ENCODE peak calls at places on chromosome 21, in seven cellular contexts. V, T, Q, B, L, S and G are unnamed samples.

GRCh38 chr21:15894596-15894995 is 164.8 kb downstream of the USP25 start:
- DNase-seq in L (no peak), Q (no peak), V (peak), S (no peak), T (no peak), B (no peak), G (peak)

GRCh38 chr21:20551939-20552338 is 446.3 kb upstream of the NCAM2 start:
- DNase-seq in T (no peak), Q (no peak), S (no peak), L (no peak), B (no peak), V (no peak), G (no peak)

GRCh38 chr21:16587671-16588379 is 858.0 kb downstream of the USP25 start:
- DNase-seq in B (no peak), L (no peak), T (no peak), Q (no peak), V (peak), S (no peak), G (no peak)

GRCh38 chr21:39694750-39695149 is 50.2 kb upstream of the IGSF5 start:
- DNase-seq in Q (no peak), S (no peak), T (no peak), L (no peak), B (no peak), V (no peak), G (no peak)

GRCh38 chr21:17539743-17540341 is 27.0 kb downstream of the CXADR start:
- DNase-seq in T (no peak), S (no peak), B (no peak), L (no peak), Q (no peak), V (no peak), G (no peak)

GRCh38 chr21:17848228-17848627 is 29.1 kb upstream of the C21orf91 start:
- DNase-seq in B (no peak), L (peak), T (no peak), V (no peak), S (no peak), Q (no peak), G (no peak)

GRCh38 chr21:31721381-31721780 is 10.5 kb downstream of the SCAF4 start:
- DNase-seq in L (no peak), V (no peak), Q (no peak), S (no peak), T (no peak), B (no peak), G (no peak)

GRCh38 chr21:36254106-36254941 is 65.7 kb upstream of the MORC3 start:
- DNase-seq in T (no peak), Q (no peak), V (no peak), B (no peak), L (no peak), S (peak), G (peak)

GRCh38 chr21:27346041-27346448 is 379.2 kb upstream of the ADAMTS5 start:
- DNase-seq in Q (no peak), L (no peak), V (no peak), T (no peak), B (no peak), S (no peak), G (no peak)

GRCh38 chr21:16320110-16320509 is 590.3 kb downstream of the USP25 start:
- DNase-seq in S (no peak), B (no peak), Q (no peak), T (no peak), V (no peak), L (no peak), G (no peak)

GRCh38 chr21:37389456-37389855 is 22.9 kb downstream of the DYRK1A start:
- DNase-seq in S (no peak), Q (no peak), L (no peak), T (no peak), B (no peak), V (no peak), G (no peak)

GRCh38 chr21:40335689-40336088 is 468.5 kb downstream of the PCP4 start:
- DNase-seq in T (no peak), L (no peak), S (no peak), B (no peak), V (no peak), Q (no peak), G (peak)

GRCh38 chr21:35154788-35155187 is 105.7 kb upstream of the RUNX1 start:
- DNase-seq in L (no peak), S (no peak), B (no peak), Q (peak), T (no peak), V (no peak), G (no peak)

GRCh38 chr21:17752171-17752570 is 67.0 kb downstream of the C21orf91 start:
- DNase-seq in Q (no peak), V (no peak), L (no peak), B (no peak), S (no peak), T (no peak), G (no peak)

GRCh38 chr21:34667761-34668160 is 1.0 kb upstream of the CLIC6 start:
- DNase-seq in V (no peak), B (no peak), T (no peak), Q (no peak), L (no peak), S (no peak), G (no peak)

GRCh38 chr21:27320868-27321267 is 354.0 kb upstream of the ADAMTS5 start:
- DNase-seq in Q (no peak), B (no peak), S (no peak), T (no peak), V (no peak), L (no peak), G (no peak)

GRCh38 chr21:38766987-38767722 is 38.6 kb upstream of the ETS2 start:
- DNase-seq in V (no peak), S (peak), T (no peak), Q (no peak), L (peak), B (no peak), G (no peak)

GRCh38 chr21:38944903-38945302 is 139.2 kb downstream of the ETS2 start:
- DNase-seq in V (no peak), S (no peak), Q (no peak), L (no peak), T (no peak), B (no peak), G (no peak)

GRCh38 chr21:23578027-23578426 is 2029.3 kb downstream of the MRPL39 start:
- DNase-seq in T (no peak), B (no peak), S (no peak), Q (no peak), V (no peak), L (no peak), G (no peak)

GRCh38 chr21:31203371-31204054 is 140.5 kb downstream of the TIAM1 start:
- DNase-seq in S (no peak), T (peak), L (no peak), B (no peak), Q (no peak), V (no peak), G (no peak)

GRCh38 chr21:26852422-26852821 is 7.2 kb upstream of the ADAMTS1 start:
- DNase-seq in Q (no peak), L (no peak), V (no peak), B (no peak), S (no peak), T (no peak), G (no peak)

GRCh38 chr21:26171310-26172100 is 935 bp upstream of the APP start:
- DNase-seq in B (no peak), L (no peak), T (no peak), Q (no peak), V (peak), S (no peak), G (no peak)

DNA sequence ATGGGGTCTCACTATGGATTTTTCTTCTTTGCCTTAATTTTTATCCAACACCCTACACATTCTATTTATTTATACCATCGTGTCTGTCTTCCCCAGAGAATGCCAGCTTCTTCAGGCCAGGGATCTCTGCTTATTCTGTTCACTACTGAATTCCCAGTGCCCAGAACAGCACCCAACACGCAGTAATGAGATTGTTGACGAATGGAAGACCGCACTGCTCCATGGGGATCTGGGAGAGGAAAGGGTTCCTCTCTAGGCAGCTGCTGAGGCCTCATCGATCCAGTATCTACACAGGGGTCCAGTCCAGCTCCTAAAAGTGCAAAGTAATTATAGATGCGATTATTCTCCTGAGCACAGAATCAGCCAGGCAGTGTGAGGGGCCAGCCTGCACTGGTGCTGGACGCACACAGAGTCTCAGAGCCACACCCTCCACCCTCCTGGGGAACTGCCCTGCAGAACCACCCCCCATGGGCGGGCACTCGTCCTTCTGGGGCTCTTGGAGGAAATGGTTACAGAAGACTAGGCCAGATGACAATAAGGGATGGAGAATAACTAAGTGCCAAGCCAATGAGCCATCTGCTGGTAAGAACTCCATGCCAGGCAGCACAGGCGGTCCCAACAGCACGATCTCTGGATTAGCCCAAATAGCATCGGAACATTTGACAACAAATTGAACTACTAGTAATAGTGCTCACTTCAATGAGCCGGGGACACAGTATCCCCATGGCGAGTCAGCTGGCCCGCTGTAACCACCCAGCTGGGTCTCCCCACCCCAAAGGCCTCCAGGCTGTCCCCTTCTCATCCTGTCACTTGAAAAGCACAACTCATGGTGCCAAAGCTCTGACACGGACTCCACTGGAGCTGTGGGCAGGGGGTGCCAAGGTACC is 1.7 kb upstream of the PDE9A start:
- DNase-seq in L (no peak), S (no peak), Q (no peak), T (no peak), B (no peak), V (no peak), G (no peak)
- TF ChIP-seq JUND in L (no peak), S (no peak), Q (no peak), T (no peak), B (no peak), V (no peak), G (no peak)

GRCh38 chr21:28640326-28640725 is 352.4 kb downstream of the LTN1 start:
- DNase-seq in S (no peak), Q (no peak), V (no peak), B (no peak), T (no peak), L (no peak), G (no peak)

GRCh38 chr21:28633803-28634572 is 358.7 kb downstream of the LTN1 start:
- DNase-seq in B (no peak), S (no peak), T (no peak), L (no peak), V (no peak), Q (no peak), G (peak)

GRCh38 chr21:28639742-28640141 is 352.9 kb downstream of the LTN1 start:
- DNase-seq in L (no peak), S (no peak), T (no peak), Q (no peak), B (no peak), V (no peak), G (no peak)

GRCh38 chr21:28635541-28635940 is 357.1 kb downstream of the LTN1 start:
- DNase-seq in Q (no peak), S (no peak), V (no peak), L (no peak), B (no peak), T (no peak), G (no peak)

DNA sequence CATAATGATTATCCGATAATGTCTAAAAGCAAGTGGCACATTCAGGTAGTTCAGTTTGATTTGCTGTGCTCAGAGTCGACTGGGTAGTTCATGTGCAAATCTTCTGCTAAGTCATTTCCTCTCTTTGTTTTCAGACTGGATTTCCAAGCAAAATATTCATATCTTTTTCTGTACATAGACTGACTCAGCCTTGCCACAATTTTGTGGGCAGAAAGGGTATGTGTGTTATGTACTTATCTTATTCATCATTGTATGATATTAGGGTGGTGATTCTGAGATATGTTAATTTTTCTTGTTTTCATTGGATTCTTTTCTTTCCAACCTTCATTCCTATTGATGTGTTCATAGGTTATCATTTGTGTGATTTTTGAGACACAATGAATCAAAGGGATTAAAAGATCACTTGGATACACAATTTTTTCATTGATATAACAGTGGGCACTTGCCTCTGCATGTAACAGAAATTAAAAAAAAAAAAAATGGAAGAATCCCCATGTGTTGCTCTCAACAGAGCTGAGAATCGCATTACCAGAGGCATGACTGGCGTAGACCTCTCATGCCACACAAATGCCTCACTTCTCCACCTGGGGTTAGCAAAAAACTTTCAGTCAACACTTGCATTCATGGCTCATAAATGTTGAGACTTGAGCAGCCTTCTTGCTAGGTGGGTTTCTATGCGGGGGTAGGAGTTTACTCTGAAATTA is 355.5 kb downstream of the LTN1 start:
- DNase-seq in V (no peak), Q (no peak), B (no peak), L (no peak), T (no peak), S (no peak), G (no peak)
- TF ChIP-seq JUND in V (peak), Q (no peak), B (no peak), L (no peak), T (no peak), S (no peak), G (no peak)

GRCh38 chr21:43588957-43589356 is 70.3 kb downstream of the HSF2BP start:
- DNase-seq in V (no peak), S (peak), B (no peak), T (no peak), L (no peak), Q (no peak), G (no peak)

GRCh38 chr21:43597052-43597451 is 62.2 kb downstream of the HSF2BP start:
- DNase-seq in L (no peak), B (no peak), T (no peak), Q (no peak), V (no peak), S (peak), G (no peak)

GRCh38 chr21:43590220-43590619 is 69.1 kb downstream of the HSF2BP start:
- DNase-seq in V (no peak), Q (no peak), B (no peak), S (peak), T (no peak), L (no peak), G (peak)

GRCh38 chr21:43596616-43597015 is 62.7 kb downstream of the HSF2BP start:
- DNase-seq in S (no peak), Q (no peak), T (no peak), B (no peak), V (no peak), L (no peak), G (no peak)

GRCh38 chr21:43591468-43592050 is 67.7 kb downstream of the HSF2BP start:
- DNase-seq in Q (no peak), T (no peak), S (peak), L (no peak), V (no peak), B (no peak), G (no peak)
- TF ChIP-seq JUND in Q (no peak), T (no peak), S (peak), L (no peak), V (peak), B (no peak), G (no peak)

GRCh38 chr21:33377221-33377620 is 26.0 kb upstream of the IFNGR2 start:
- DNase-seq in L (no peak), V (no peak), T (no peak), S (no peak), B (no peak), Q (no peak), G (no peak)

GRCh38 chr21:33383056-33383888 is 19.9 kb upstream of the IFNGR2 start:
- DNase-seq in V (no peak), L (peak), Q (peak), T (peak), B (no peak), S (peak), G (no peak)

GRCh38 chr21:33378081-33378480 is 25.1 kb upstream of the IFNGR2 start:
- DNase-seq in B (no peak), L (no peak), V (no peak), T (no peak), S (no peak), Q (no peak), G (no peak)

GRCh38 chr21:33384851-33385331 is 18.3 kb upstream of the IFNGR2 start:
- DNase-seq in T (no peak), Q (no peak), L (no peak), S (no peak), B (no peak), V (no peak), G (no peak)

GRCh38 chr21:33380483-33380998 is 22.7 kb upstream of the IFNGR2 start:
- DNase-seq in Q (peak), B (peak), L (peak), S (peak), T (peak), V (no peak), G (peak)
- TF ChIP-seq JUND in Q (peak), B (no peak), L (no peak), S (no peak), T (no peak), V (peak), G (no peak)

GRCh38 chr21:14850394-14850793 is 214.4 kb downstream of the NRIP1 start:
- DNase-seq in Q (no peak), B (no peak), S (no peak), T (no peak), V (no peak), L (no peak), G (no peak)
- TF ChIP-seq JUND in Q (no peak), B (no peak), S (no peak), T (no peak), V (no peak), L (no peak), G (no peak)

DNA sequence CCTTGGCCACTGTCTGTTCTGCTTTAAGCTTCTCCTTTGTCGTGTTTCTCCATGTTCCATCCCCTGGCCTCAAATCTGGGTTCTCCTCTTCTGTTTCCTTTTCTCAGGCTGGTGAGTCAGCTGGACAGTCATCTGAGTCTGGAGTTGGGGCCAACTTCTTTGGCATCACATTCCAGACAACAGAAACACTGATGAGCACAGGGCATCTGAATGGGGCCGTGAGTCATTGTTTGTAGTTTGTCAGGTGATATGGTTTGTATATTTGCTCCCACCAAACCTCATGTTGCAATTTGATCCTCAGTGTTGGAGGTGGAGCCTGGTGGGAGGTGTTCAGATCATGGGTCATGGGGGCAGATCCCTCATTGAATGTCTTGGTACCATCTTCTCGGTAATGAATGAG is 14.3 kb upstream of the OLIG2 start:
- DNase-seq in S (peak), B (no peak), L (no peak), T (peak), Q (no peak), V (no peak), G (no peak)
- TF ChIP-seq JUND in S (no peak), B (no peak), L (no peak), T (peak), Q (no peak), V (peak), G (no peak)

GRCh38 chr21:45364464-45365185 is 40.3 kb upstream of the COL18A1 start:
- DNase-seq in L (no peak), T (no peak), B (no peak), V (no peak), S (no peak), Q (no peak), G (no peak)

GRCh38 chr21:45365186-45365607 is 39.8 kb upstream of the COL18A1 start:
- DNase-seq in V (no peak), S (no peak), B (no peak), Q (no peak), T (no peak), L (no peak), G (no peak)

GRCh38 chr21:45366931-45367401 is 38.0 kb upstream of the COL18A1 start:
- DNase-seq in V (peak), B (no peak), L (no peak), Q (peak), S (peak), T (no peak), G (no peak)

GRCh38 chr21:45366476-45366875 is 38.5 kb upstream of the COL18A1 start:
- DNase-seq in Q (no peak), T (no peak), V (no peak), L (no peak), B (no peak), S (no peak), G (no peak)

DNA sequence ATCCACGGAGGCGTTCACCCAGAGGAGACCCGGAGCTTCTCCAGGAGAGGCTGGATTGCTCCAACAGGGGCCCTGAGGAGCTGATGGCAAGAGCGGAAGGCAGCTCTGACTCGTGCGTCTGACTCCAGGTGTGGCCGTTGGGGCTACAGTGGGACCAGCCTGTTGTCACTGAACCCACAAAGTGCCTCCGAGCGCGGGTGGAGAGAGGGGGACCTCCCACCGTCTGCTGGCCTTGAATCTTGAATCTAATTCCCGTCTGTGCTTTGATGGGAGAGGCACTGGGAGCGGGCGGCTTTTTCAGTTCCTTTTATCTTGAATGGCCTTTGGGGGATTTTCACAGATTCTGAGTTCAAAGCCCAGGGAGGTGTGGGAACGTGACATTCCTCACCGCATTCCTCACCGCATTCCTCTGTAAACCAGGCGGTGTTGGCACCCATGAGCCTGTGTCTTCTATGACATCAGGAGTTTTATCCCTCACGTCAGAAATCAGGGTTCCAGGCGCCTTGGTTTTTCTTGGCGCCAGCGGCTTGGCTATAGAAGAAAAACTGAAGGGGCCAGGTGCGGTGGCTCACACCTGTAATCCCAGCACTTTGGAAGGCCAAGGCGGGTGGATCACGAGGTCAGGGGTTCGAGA is 39.2 kb upstream of the COL18A1 start:
- DNase-seq in B (peak), Q (no peak), S (peak), L (no peak), V (no peak), T (peak), G (peak)
- TF ChIP-seq JUND in B (no peak), Q (no peak), S (no peak), L (no peak), V (no peak), T (no peak), G (no peak)

GRCh38 chr21:45979651-45980050 is 1.9 kb upstream of the COL6A1 start:
- DNase-seq in S (no peak), T (no peak), Q (no peak), V (no peak), L (no peak), B (no peak), G (no peak)
- TF ChIP-seq JUND in S (no peak), T (no peak), Q (no peak), V (no peak), L (no peak), B (no peak), G (no peak)